ENCODE peak calls at places on chromosome 22, in five cellular contexts. P is A549, H is HepG2, A is H1, T is K562. X is an unnamed sample.

GRCh38 chr22:44807915-44808690 is 55.7 kb downstream of the ARHGAP8 start:
- DNase-seq in A (no peak), H (peak; percentile 15), T (peak; percentile 43), P (no peak), X (no peak)

GRCh38 chr22:41445171-41446056 is 1.2 kb downstream of the TOB2 start:
- DNase-seq in H (no peak), P (no peak), T (no peak), A (no peak), X (no peak)

GRCh38 chr22:48258841-48259240 is 1496.4 kb downstream of the TBC1D22A start:
- DNase-seq in A (no peak), T (no peak), P (no peak), H (no peak), X (no peak)

GRCh38 chr22:23911318-23911980 is 17.3 kb downstream of the MIF start:
- DNase-seq in P (no peak), T (no peak), A (no peak), H (no peak), X (no peak)

GRCh38 chr22:36612458-36612857 is 83.5 kb upstream of the EIF3D start:
- DNase-seq in A (no peak), P (no peak), H (no peak), T (no peak), X (peak; percentile 41)

GRCh38 chr22:22463855-22464540 is 44.5 kb downstream of the ZNF280B start:
- DNase-seq in A (no peak), T (peak; percentile 97), P (peak; percentile 38), H (peak; percentile 62), X (peak; percentile 57)

GRCh38 chr22:35539910-35540599 is 576 bp upstream of the RASD2 start:
- DNase-seq in P (peak; percentile 44), T (peak; percentile 88), H (no peak), A (no peak), X (peak; percentile 22)

GRCh38 chr22:48277868-48278581 is 1515.6 kb downstream of the TBC1D22A start:
- DNase-seq in A (no peak), T (no peak), P (no peak), H (no peak), X (no peak)

GRCh38 chr22:35353318-35353717 is 27.6 kb upstream of the HMOX1 start:
- DNase-seq in T (no peak), H (no peak), A (no peak), P (no peak), X (no peak)

GRCh38 chr22:24146791-24147353 is 34.4 kb upstream of the SUSD2 start:
- DNase-seq in P (no peak), A (no peak), H (no peak), T (no peak), X (peak; percentile 92)

GRCh38 chr22:36384766-36385400 is 2.9 kb downstream of the MYH9 start:
- DNase-seq in H (no peak), T (no peak), P (no peak), A (no peak), X (no peak)

GRCh38 chr22:25048659-25049657 is 96.4 kb downstream of the KIAA1671 start:
- DNase-seq in P (peak; percentile 64), H (peak; percentile 62), A (no peak), T (peak; percentile 60), X (peak; percentile 23)

GRCh38 chr22:44549021-44549420 is 51.0 kb upstream of the RTL6 start:
- DNase-seq in H (no peak), T (no peak), A (no peak), P (no peak), X (no peak)

GRCh38 chr22:23066200-23067022 is 3.9 kb upstream of the GNAZ start:
- DNase-seq in H (no peak), P (no peak), T (no peak), A (no peak), X (no peak)

GRCh38 chr22:27130949-27131745 is 473.8 kb downstream of the MIAT start:
- DNase-seq in A (no peak), P (no peak), T (no peak), H (no peak), X (no peak)

GRCh38 chr22:24107668-24108067 is 73.6 kb upstream of the SUSD2 start:
- DNase-seq in T (no peak), A (no peak), P (no peak), H (no peak), X (peak; percentile 90)

GRCh38 chr22:35400335-35400680 is 368 bp downstream of the MCM5 start:
- DNase-seq in A (no peak), H (no peak), P (no peak), T (peak; percentile 12), X (no peak)

GRCh38 chr22:42493393-42493792 is 26.2 kb downstream of the RRP7A start:
- DNase-seq in H (no peak), A (no peak), P (no peak), T (no peak), X (no peak)

GRCh38 chr22:40178417-40179409 is 988 bp downstream of the TNRC6B start:
- DNase-seq in H (peak; percentile 31), P (no peak), T (no peak), A (no peak), X (peak; percentile 57)
- TF ChIP-seq MAFK in H (no peak), P (no peak), T (no peak), A (no peak), X (no peak)

GRCh38 chr22:33326540-33327295 is 268.5 kb upstream of the SYN3 start:
- DNase-seq in A (no peak), P (no peak), H (no peak), T (no peak), X (no peak)

GRCh38 chr22:33327348-33327860 is 269.2 kb upstream of the SYN3 start:
- DNase-seq in T (no peak), P (no peak), A (no peak), H (no peak), X (no peak)

GRCh38 chr22:33330534-33330933 is 272.4 kb upstream of the SYN3 start:
- DNase-seq in H (no peak), T (no peak), P (no peak), A (no peak), X (no peak)

GRCh38 chr22:33329398-33329797 is 271.2 kb upstream of the SYN3 start:
- DNase-seq in T (no peak), P (no peak), A (no peak), H (peak; percentile 33), X (no peak)

DNA sequence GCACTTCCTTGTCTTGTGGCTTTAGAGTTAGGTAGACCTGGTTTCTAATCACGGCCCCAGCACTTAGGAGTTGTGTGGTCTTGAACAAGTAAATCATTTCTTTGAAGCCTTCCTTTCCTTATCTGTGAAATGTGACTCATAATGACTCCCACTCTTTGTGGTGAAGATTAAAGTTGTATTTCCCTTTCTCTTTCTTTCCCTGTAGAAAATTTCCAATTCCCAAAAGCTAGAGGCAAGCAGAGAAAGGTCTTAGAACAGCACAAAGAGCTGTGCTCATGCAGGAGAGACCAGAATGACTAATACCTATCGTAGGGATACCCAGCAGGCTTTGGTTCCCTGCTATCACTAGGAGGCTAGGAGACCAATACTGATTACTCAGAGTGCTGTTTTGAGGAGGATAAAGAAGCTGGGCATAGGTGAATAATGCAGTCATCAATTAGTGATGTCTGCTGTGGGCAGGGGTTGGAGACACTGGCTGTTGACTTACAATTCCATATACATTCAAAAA is 270.7 kb upstream of the SYN3 start:
- DNase-seq in H (peak; percentile 55), T (no peak), P (peak; percentile 47), A (no peak), X (peak; percentile 86)
- TF ChIP-seq MAFK in H (no peak), T (no peak), P (no peak), A (no peak), X (peak; percentile 28)

DNA sequence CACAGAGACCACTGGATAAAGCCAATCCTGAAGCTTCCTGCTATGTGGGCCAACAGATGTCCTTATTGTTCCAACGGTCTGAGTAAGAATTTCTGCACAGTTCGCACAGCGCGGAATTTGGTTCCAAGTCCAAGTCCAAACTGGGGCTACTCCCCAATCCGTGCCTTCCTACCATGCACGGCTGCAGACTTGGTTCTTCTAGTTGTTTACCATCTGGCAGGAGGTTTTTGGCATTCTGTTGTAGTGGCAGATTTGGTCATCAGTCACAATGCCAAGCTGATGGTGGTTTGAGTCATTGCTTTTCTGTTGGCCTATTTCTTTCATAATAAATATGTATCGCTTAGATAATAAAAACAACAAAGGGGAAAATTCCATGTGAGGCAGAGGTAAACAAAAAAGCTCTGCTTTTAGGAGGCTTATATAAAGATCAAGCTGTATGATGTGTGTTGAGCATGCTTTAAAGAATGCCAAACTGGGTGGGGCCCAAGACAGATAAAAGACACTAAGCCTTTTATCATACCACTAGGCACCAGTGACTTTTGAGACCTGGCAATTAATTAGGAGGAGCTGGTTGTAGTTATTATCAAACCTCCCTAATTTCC is 52.5 kb upstream of the SYN3 start:
- DNase-seq in T (no peak), P (no peak), A (no peak), H (no peak), X (no peak)
- TF ChIP-seq MAFK in T (no peak), P (no peak), A (no peak), H (no peak), X (no peak)

GRCh38 chr22:37744589-37744988 is 47.7 kb downstream of the TRIOBP start:
- DNase-seq in T (no peak), A (no peak), H (no peak), P (no peak), X (no peak)

GRCh38 chr22:37747090-37747714 is 50.4 kb downstream of the TRIOBP start:
- DNase-seq in P (no peak), T (no peak), A (no peak), H (no peak), X (peak; percentile 66)

GRCh38 chr22:37747715-37748100 is 50.9 kb downstream of the TRIOBP start:
- DNase-seq in A (no peak), H (no peak), P (no peak), T (no peak), X (no peak)

GRCh38 chr22:37746366-37747089 is 49.7 kb downstream of the TRIOBP start:
- DNase-seq in P (no peak), H (no peak), A (no peak), T (no peak), X (no peak)

DNA sequence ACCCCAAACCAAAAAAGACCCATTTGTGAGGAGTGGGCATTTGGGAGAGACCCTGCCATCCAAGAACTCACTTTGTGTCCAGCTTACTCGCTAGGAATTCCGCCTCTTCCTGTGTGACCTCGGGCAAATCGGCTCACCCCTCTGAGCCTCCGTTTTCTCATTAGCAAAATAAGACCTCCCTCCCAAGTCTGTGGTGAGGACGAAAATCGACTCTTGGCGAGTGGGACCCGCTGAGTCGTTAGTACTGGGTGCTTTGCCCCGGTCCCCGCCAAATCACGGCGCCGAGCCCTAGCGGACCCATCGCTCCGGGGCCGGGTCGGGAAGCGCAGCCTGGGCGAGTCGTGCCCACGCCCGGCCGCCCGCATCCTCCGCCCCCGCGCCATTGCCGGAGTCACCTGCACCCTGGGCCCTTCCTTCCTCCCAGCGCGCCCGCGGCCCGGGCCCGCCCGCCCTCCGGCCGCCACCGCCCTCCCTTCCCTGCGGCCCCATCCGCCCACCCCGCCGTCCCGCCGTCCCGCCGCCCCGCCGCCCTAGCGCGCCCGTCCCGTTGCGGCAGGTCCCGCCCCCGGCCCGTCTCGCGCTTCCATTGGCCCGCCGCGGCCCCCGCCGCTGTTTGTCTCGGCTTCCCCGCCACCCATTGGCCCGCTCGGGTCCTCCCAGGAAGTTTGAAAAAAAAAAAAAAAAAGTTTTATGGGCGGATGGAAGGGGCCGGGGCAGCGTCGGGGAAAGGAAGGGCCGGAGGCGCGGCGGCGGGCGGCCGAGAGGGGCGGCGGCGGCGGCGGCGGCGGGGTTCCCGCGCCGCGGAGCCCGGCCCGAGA is 48.9 kb downstream of the TRIOBP start:
- DNase-seq in P (peak; percentile 60), T (peak; percentile 90), H (peak; percentile 80), A (no peak), X (peak; percentile 84)
- TF ChIP-seq MAFK in P (no peak), T (no peak), H (no peak), A (no peak), X (no peak)

X was measured in IMR-90.